ENCODE peak calls at places on chromosomes 11 and 22, in five cellular contexts. One of them, this sample, is unnamed.
A peak's percentile ranks its signal among the peaks of the same experiment; 100 is the strongest.

GRCh38 chr11:75421902-75422247 is 11.1 kb downstream of the KLHL35 start:
- DNase-seq in H9: no peak
- DNase-seq in H1: no peak
- DNase-seq in neuronal stem cell: no peak
- DNase-seq in mesenchymal stem cell: no peak
- DNase-seq in this sample: no peak

GRCh38 chr11:110374921-110375320 is 54.8 kb upstream of the FDX1 start:
- DNase-seq in mesenchymal stem cell: no peak
- DNase-seq in H1: no peak
- DNase-seq in H9: no peak
- DNase-seq in neuronal stem cell: no peak
- DNase-seq in this sample: no peak

GRCh38 chr11:7965386-7965785 is at the start of gene NLRP10:
- DNase-seq in H1: no peak
- DNase-seq in H9: no peak
- DNase-seq in mesenchymal stem cell: peak; percentile 6
- DNase-seq in neuronal stem cell: no peak
- DNase-seq in this sample: no peak

GRCh38 chr22:40147388-40148176 is 30.1 kb upstream of the TNRC6B start:
- DNase-seq in H9: peak; percentile 62
- DNase-seq in neuronal stem cell: no peak
- DNase-seq in mesenchymal stem cell: no peak
- DNase-seq in H1: no peak
- DNase-seq in this sample: no peak

GRCh38 chr11:428295-428694 is 13.5 kb upstream of the SIGIRR start:
- DNase-seq in H9: no peak
- DNase-seq in neuronal stem cell: no peak
- DNase-seq in H1: no peak
- DNase-seq in mesenchymal stem cell: no peak
- DNase-seq in this sample: no peak

GRCh38 chr11:72141066-72141465 is 5.5 kb downstream of the FOLR3 start:
- DNase-seq in mesenchymal stem cell: peak; percentile 27
- DNase-seq in H9: no peak
- DNase-seq in H1: no peak
- DNase-seq in neuronal stem cell: no peak
- DNase-seq in this sample: peak; percentile 89

GRCh38 chr11:88051386-88051785 is 123.9 kb downstream of the RAB38 start:
- DNase-seq in mesenchymal stem cell: peak; percentile 17
- DNase-seq in neuronal stem cell: no peak
- DNase-seq in H9: no peak
- DNase-seq in H1: no peak
- DNase-seq in this sample: no peak

GRCh38 chr22:32926600-32926999 is 125.1 kb downstream of the TIMP3 start:
- DNase-seq in H1: no peak
- DNase-seq in H9: peak; percentile 48
- DNase-seq in neuronal stem cell: no peak
- DNase-seq in mesenchymal stem cell: peak; percentile 51
- DNase-seq in this sample: peak; percentile 8

GRCh38 chr22:27260087-27260730 is 541.3 kb downstream of the MN1 start:
- DNase-seq in H1: no peak
- DNase-seq in mesenchymal stem cell: no peak
- DNase-seq in neuronal stem cell: peak; percentile 81
- DNase-seq in H9: no peak
- DNase-seq in this sample: no peak

GRCh38 chr11:38791346-38791961 is 2193.4 kb upstream of the RAG2 start:
- DNase-seq in neuronal stem cell: peak; percentile 56
- DNase-seq in H9: peak; percentile 31
- DNase-seq in H1: peak; percentile 5
- DNase-seq in mesenchymal stem cell: peak; percentile 68
- DNase-seq in this sample: peak; percentile 12

GRCh38 chr11:57584341-57584740 is 13.1 kb upstream of the SERPING1 start:
- DNase-seq in H1: no peak
- DNase-seq in mesenchymal stem cell: no peak
- DNase-seq in neuronal stem cell: no peak
- DNase-seq in H9: no peak
- DNase-seq in this sample: no peak

GRCh38 chr11:131966667-131967066 is 596.3 kb downstream of the NTM start:
- DNase-seq in H1: no peak
- DNase-seq in mesenchymal stem cell: no peak
- DNase-seq in H9: no peak
- DNase-seq in neuronal stem cell: no peak
- DNase-seq in this sample: no peak

GRCh38 chr22:24695958-24696511 is 78.5 kb downstream of the PIWIL3 start:
- DNase-seq in H9: peak; percentile 66
- DNase-seq in H1: no peak
- DNase-seq in neuronal stem cell: no peak
- DNase-seq in mesenchymal stem cell: peak; percentile 51
- DNase-seq in this sample: no peak

GRCh38 chr11:31160504-31161422 is 208.8 kb downstream of the DCDC1 start:
- DNase-seq in mesenchymal stem cell: no peak
- DNase-seq in H9: no peak
- DNase-seq in neuronal stem cell: peak; percentile 8
- DNase-seq in H1: no peak
- DNase-seq in this sample: peak; percentile 11

GRCh38 chr11:102734650-102735049 is 9.9 kb upstream of the MMP8 start:
- DNase-seq in H9: no peak
- DNase-seq in neuronal stem cell: no peak
- DNase-seq in mesenchymal stem cell: peak; percentile 18
- DNase-seq in H1: no peak
- DNase-seq in this sample: no peak

GRCh38 chr11:12629601-12630313 is 44.5 kb upstream of the TEAD1 start:
- DNase-seq in mesenchymal stem cell: peak; percentile 73
- DNase-seq in H9: no peak
- DNase-seq in neuronal stem cell: no peak
- DNase-seq in H1: no peak
- DNase-seq in this sample: peak; percentile 88

GRCh38 chr11:1229471-1230120 is 6.7 kb downstream of the MUC5B start:
- DNase-seq in neuronal stem cell: no peak
- DNase-seq in H1: no peak
- DNase-seq in mesenchymal stem cell: no peak
- DNase-seq in H9: peak; percentile 18
- DNase-seq in this sample: no peak

GRCh38 chr11:35548925-35549561 is 23.6 kb upstream of the PAMR1 start:
- DNase-seq in mesenchymal stem cell: peak; percentile 59
- DNase-seq in H1: no peak
- DNase-seq in neuronal stem cell: peak; percentile 88
- DNase-seq in H9: no peak
- DNase-seq in this sample: no peak

GRCh38 chr11:112523477-112523876 is 262.8 kb upstream of the PLET1 start:
- DNase-seq in neuronal stem cell: peak; percentile 65
- DNase-seq in H1: no peak
- DNase-seq in mesenchymal stem cell: peak; percentile 24
- DNase-seq in H9: no peak
- DNase-seq in this sample: no peak

GRCh38 chr11:115081972-115082371 is 403.6 kb downstream of the NXPE2 start:
- DNase-seq in H1: no peak
- DNase-seq in mesenchymal stem cell: no peak
- DNase-seq in neuronal stem cell: no peak
- DNase-seq in H9: no peak
- DNase-seq in this sample: peak; percentile 14

GRCh38 chr22:44671742-44672141 is 30.3 kb upstream of the PRR5 start:
- DNase-seq in H9: no peak
- DNase-seq in mesenchymal stem cell: peak; percentile 88
- DNase-seq in H1: no peak
- DNase-seq in neuronal stem cell: no peak
- DNase-seq in this sample: peak; percentile 51

GRCh38 chr11:92204731-92205130 is 19.9 kb upstream of the FAT3 start:
- DNase-seq in H9: no peak
- DNase-seq in H1: no peak
- DNase-seq in neuronal stem cell: no peak
- DNase-seq in mesenchymal stem cell: no peak
- DNase-seq in this sample: no peak

GRCh38 chr11:5604896-5605295 is 8.5 kb downstream of the TRIM6 start:
- DNase-seq in neuronal stem cell: no peak
- DNase-seq in H9: no peak
- DNase-seq in H1: no peak
- DNase-seq in mesenchymal stem cell: no peak
- DNase-seq in this sample: peak; percentile 94

GRCh38 chr22:45263790-45264269 is 20.9 kb upstream of the UPK3A start:
- DNase-seq in neuronal stem cell: no peak
- DNase-seq in H9: peak; percentile 84
- DNase-seq in mesenchymal stem cell: peak; percentile 91
- DNase-seq in H1: no peak
- DNase-seq in this sample: peak; percentile 83

GRCh38 chr11:46006418-46007070 is 84.1 kb downstream of the LARGE2 start:
- DNase-seq in neuronal stem cell: peak; percentile 64
- DNase-seq in H1: no peak
- DNase-seq in mesenchymal stem cell: peak; percentile 81
- DNase-seq in H9: no peak
- DNase-seq in this sample: peak; percentile 87

GRCh38 chr11:36431429-36432092 is 78.5 kb downstream of the TRAF6 start:
- DNase-seq in H9: no peak
- DNase-seq in mesenchymal stem cell: peak; percentile 97
- DNase-seq in neuronal stem cell: no peak
- DNase-seq in H1: no peak
- DNase-seq in this sample: peak; percentile 89

GRCh38 chr11:111941963-111942362 is 4.8 kb downstream of the DIXDC1 start:
- DNase-seq in mesenchymal stem cell: no peak
- DNase-seq in H9: no peak
- DNase-seq in H1: no peak
- DNase-seq in neuronal stem cell: no peak
- DNase-seq in this sample: no peak

GRCh38 chr11:6647282-6647679 is 8.3 kb downstream of the DCHS1 start:
- DNase-seq in H9: no peak
- DNase-seq in mesenchymal stem cell: peak; percentile 64
- DNase-seq in neuronal stem cell: no peak
- DNase-seq in H1: no peak
- DNase-seq in this sample: no peak

GRCh38 chr11:27462543-27462942 is 10.0 kb downstream of the LGR4 start:
- DNase-seq in H1: no peak
- DNase-seq in neuronal stem cell: no peak
- DNase-seq in mesenchymal stem cell: no peak
- DNase-seq in H9: no peak
- DNase-seq in this sample: no peak

GRCh38 chr11:95835768-95836488 is 45.6 kb downstream of the CEP57 start:
- DNase-seq in H1: peak; percentile 5
- DNase-seq in H9: peak; percentile 64
- DNase-seq in neuronal stem cell: peak; percentile 72
- DNase-seq in mesenchymal stem cell: peak; percentile 93
- DNase-seq in this sample: peak; percentile 79

GRCh38 chr11:2768471-2769408 is 68.9 kb upstream of the KCNQ1OT1 start:
- DNase-seq in mesenchymal stem cell: peak; percentile 89
- DNase-seq in H1: no peak
- DNase-seq in neuronal stem cell: no peak
- DNase-seq in H9: no peak
- DNase-seq in this sample: no peak

GRCh38 chr11:11510939-11511338 is 110.9 kb downstream of the GALNT18 start:
- DNase-seq in mesenchymal stem cell: no peak
- DNase-seq in H1: no peak
- DNase-seq in H9: no peak
- DNase-seq in neuronal stem cell: peak; percentile 47
- DNase-seq in this sample: peak; percentile 34

DNA sequence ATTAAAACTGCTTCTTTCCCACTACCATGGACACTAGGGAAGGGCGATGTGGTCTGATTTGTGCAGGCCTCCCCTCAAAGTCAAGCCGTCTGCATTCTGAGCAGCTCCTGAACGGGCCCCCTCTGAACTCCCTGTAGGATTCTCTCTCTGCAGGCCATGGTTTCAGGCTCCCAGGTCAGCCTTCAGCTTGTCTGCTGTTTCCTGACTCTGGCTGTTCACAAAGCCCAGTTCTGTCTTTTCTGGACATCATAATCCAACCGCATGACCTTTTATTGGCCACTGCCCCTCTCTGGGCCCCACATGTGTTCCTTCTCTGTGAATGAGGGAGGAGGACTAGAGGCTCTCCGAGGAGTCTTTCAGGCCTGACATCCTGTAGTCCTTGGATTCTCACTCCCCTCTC is 161.0 kb downstream of the FEZ1 start:
- DNase-seq in neuronal stem cell: no peak
- DNase-seq in mesenchymal stem cell: no peak
- DNase-seq in H9: no peak
- DNase-seq in H1: no peak
- DNase-seq in this sample: no peak
- H2BK12ac ChIP-seq in neuronal stem cell: no peak overlapping the region
- H2BK12ac ChIP-seq in mesenchymal stem cell: no peak overlapping the region
- H2BK12ac ChIP-seq in H9: no peak overlapping the region
- H2BK12ac ChIP-seq in H1: no peak overlapping the region
- H2BK12ac ChIP-seq in this sample: no peak overlapping the region

DNA sequence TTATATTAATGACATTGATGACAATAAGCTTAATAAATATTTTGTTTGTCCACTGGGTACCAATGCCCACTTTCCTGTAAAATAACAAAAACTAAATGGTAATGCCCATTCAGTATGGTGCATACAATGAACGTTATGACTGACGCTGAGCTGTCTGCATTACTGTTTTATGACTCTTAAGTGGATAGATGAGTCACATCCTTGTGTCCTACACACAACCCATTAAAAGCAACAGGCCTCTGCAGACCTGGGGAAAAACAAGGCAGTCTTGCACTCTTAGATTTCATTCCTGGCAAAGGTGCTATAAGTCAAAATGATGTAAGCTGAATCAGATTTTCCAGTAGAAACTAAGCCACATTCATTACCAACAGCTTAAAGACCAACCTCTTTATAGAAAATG is 176.3 kb upstream of the TMEM45B start:
- DNase-seq in neuronal stem cell: no peak
- DNase-seq in H1: no peak
- DNase-seq in mesenchymal stem cell: peak; percentile 97
- DNase-seq in H9: no peak
- DNase-seq in this sample: no peak
- H2AFZ ChIP-seq in neuronal stem cell: no peak overlapping the region
- H2AFZ ChIP-seq in H1: no peak overlapping the region
- H2AFZ ChIP-seq in mesenchymal stem cell: no peak overlapping the region
- H2AFZ ChIP-seq in H9: no peak overlapping the region
- H2AFZ ChIP-seq in this sample: no peak overlapping the region

DNA sequence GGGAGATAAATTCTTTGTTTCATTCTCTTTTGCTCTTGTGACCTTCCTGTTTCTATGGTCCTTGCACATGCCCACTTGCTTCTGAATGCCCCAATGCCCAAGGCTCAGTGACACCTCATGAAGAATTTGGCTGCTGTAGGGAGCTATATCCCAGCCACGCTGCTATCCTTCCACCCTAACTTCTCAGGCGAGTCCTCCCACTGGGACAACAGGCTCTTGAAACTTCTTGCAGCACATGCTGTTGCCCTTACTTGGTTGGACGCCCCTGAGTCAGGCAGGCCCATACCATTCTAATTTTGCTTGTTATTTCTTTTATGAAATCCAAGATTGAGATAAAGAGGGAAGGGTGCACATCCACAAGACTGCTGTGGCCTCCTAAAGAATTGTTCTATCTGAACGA is 57.6 kb upstream of the BLID start:
- DNase-seq in H1: no peak
- DNase-seq in neuronal stem cell: no peak
- DNase-seq in H9: no peak
- DNase-seq in mesenchymal stem cell: no peak
- DNase-seq in this sample: no peak
- H2AK5ac ChIP-seq in H1: no peak overlapping the region
- H2AK5ac ChIP-seq in neuronal stem cell: no peak overlapping the region
- H2AK5ac ChIP-seq in H9: no peak overlapping the region
- H2AK5ac ChIP-seq in mesenchymal stem cell: no peak overlapping the region
- H2AK5ac ChIP-seq in this sample: no peak overlapping the region

GRCh38 chr11:97118756-97119155 is 728.9 kb downstream of the JRKL start:
- DNase-seq in mesenchymal stem cell: peak; percentile 3
- DNase-seq in H9: no peak
- DNase-seq in neuronal stem cell: no peak
- DNase-seq in H1: no peak
- DNase-seq in this sample: no peak
- H2BK12ac ChIP-seq in mesenchymal stem cell: no peak overlapping the region
- H2BK12ac ChIP-seq in H9: no peak overlapping the region
- H2BK12ac ChIP-seq in neuronal stem cell: no peak overlapping the region
- H2BK12ac ChIP-seq in H1: no peak overlapping the region
- H2BK12ac ChIP-seq in this sample: no peak overlapping the region

GRCh38 chr11:61362542-61362875 is 335 bp downstream of the TMEM138 start:
- DNase-seq in H1: no peak
- DNase-seq in neuronal stem cell: no peak
- DNase-seq in mesenchymal stem cell: peak; percentile 71
- DNase-seq in H9: no peak
- DNase-seq in this sample: peak; percentile 51
- H2AFZ ChIP-seq in H1: peak overlapping the region; percentile 16
- H2AFZ ChIP-seq in neuronal stem cell: peak overlapping the region; percentile 98
- H2AFZ ChIP-seq in mesenchymal stem cell: no peak overlapping the region
- H2AFZ ChIP-seq in H9: no peak overlapping the region
- H2AFZ ChIP-seq in this sample: peak overlapping the region; percentile 99